ENCODE peak calls at places on chromosomes 3 and 15, in five cellular contexts. B is SK-N-SH, Z is HepG2, H is GM12878, T is HCT116. O is an unnamed sample.

GRCh38 chr3:69290006-69290405 is 95.9 kb downstream of the FRMD4B start:
- DNase-seq in B (no peak), Z (no peak), H (no peak), T (no peak), O (no peak)

GRCh38 chr3:47019201-47019600 is 39.7 kb downstream of the NBEAL2 start:
- DNase-seq in B (no peak), Z (no peak), H (peak; percentile 67), T (no peak), O (no peak)

GRCh38 chr3:65979152-65979551 is 59.6 kb downstream of the MAGI1 start:
- DNase-seq in B (no peak), Z (no peak), H (no peak), T (no peak), O (no peak)

GRCh38 chr3:61571516-61572336 is 10.4 kb downstream of the PTPRG start:
- DNase-seq in B (no peak), Z (no peak), H (no peak), T (no peak), O (no peak)

GRCh38 chr3:29708884-29709283 is 428.0 kb downstream of the RBMS3 start:
- DNase-seq in B (no peak), Z (no peak), H (no peak), T (no peak), O (no peak)

GRCh38 chr3:71305246-71306206 is 278.0 kb downstream of the FOXP1 start:
- DNase-seq in B (no peak), Z (peak; percentile 70), H (no peak), T (no peak), O (no peak)

GRCh38 chr3:42165211-42165610 is 74.1 kb downstream of the TRAK1 start:
- DNase-seq in B (peak; percentile 30), Z (no peak), H (no peak), T (no peak), O (no peak)

GRCh38 chr3:138284957-138285477 is 44.6 kb downstream of the NME9 start:
- DNase-seq in B (no peak), Z (no peak), H (no peak), T (no peak), O (no peak)

GRCh38 chr3:11734-12133 is 184.8 kb upstream of the CHL1 start:
- DNase-seq in B (peak; percentile 51), Z (no peak), H (no peak), T (no peak), O (no peak)

GRCh38 chr3:195385526-195385925 is 57.3 kb downstream of the ACAP2 start:
- DNase-seq in B (no peak), Z (no peak), H (no peak), T (no peak), O (no peak)

GRCh38 chr3:142981108-142981507 is 17.6 kb upstream of the PAQR9 start:
- DNase-seq in B (no peak), Z (no peak), H (no peak), T (no peak), O (no peak)

GRCh38 chr3:131361464-131362421 is 19.8 kb upstream of the NUDT16 start:
- DNase-seq in B (no peak), Z (no peak), H (peak; percentile 37), T (peak; percentile 98), O (peak; percentile 67)

DNA sequence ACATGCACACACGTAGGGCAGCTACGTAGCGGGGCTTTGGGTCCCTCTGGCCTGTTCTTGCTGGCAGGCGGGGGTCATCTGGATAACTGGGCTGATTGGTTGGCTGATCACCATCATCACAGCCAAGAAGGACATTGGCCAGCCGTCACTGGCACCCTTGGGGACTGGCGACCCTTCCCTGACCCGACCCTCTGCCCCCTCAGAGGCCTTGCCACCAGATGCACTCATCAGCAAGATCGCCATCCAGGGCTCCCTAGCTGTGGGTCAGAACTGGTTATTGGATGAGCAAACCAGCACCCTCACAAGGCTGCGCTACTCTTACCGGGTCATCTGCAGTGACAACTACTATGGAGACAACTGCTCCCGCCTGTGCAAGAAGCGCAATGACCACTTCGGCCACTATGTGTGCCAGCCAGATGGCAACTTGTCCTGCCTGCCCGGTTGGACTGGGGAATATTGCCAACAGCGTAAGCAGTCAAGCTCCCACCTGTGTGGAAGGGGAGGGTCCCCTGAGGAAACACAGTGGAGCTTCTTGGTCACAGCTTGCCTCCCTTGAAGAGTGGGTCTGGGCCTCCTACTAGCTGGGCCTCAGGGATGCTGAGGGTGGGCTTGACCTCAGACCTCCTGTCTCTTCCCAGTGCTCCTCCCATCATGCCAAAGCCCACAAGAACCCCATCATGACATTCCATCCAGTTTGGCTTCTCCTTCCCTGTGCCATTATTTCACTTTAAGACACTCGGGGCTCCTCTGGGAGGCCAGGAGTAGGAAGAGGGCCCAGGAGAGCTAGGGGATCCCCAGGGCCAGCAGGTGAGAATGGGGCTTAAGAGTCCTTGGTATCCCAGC is 2.4 kb downstream of the DLL4 start:
- DNase-seq in B (peak; percentile 37), Z (no peak), H (no peak), T (no peak), O (no peak)
- H3K4me3 ChIP-seq in B (no peak overlapping the region), Z (peak overlapping the region; percentile 49), H (no peak overlapping the region), T (peak overlapping the region; percentile 65), O (no peak overlapping the region)

DNA sequence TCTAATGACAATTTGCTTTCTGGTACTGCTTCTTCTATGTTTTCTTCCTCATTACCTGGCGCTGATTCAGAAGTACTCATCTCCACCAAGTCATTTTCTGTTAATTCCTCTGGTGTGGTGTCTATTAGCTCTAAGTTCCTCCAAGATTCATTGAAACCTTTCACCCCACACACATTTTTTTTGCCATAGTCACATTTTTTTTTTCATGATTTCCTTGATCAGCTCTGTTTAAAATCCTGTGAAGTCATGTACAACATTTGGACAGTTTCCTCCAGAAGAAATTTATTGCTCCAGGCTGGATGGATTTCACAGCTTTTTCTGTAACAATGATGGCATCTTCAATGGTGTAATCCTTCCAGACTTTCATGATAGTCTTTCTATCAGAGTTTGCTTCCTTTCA is 243.2 kb upstream of the VEPH1 start:
- DNase-seq in B (no peak), Z (no peak), H (no peak), T (no peak), O (no peak)
- H3K4me1 ChIP-seq in B (no peaks in the 10 kb centered on the region), Z (no peaks in the 10 kb centered on the region), H (no peaks in the 10 kb centered on the region), T (no peaks in the 10 kb centered on the region), O (no peaks in the 10 kb centered on the region)

DNA sequence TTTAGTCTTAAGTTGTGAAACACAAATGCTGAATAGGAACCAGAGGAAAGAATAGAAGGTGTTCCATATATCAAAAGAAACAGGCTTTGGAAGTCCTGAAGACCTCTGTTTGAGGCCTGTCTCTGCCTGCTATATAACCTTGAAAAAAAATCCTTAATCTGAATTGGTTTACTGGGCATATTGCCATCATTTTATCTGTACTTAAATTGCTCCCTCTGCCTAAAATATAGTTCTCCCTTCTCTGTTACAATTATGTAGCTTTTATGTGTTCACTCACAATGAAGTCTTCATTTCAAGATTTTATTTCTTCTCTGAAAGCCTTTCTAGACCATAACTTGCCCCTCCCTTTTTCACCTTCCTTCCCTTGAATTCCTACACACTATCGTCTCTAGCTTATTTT is 21.2 kb downstream of the ARL13B start:
- DNase-seq in B (no peak), Z (no peak), H (no peak), T (no peak), O (no peak)
- TF ChIP-seq SIN3A in B (no peak), Z (no peak), H (no peak), T (no peak), O (no peak)

DNA sequence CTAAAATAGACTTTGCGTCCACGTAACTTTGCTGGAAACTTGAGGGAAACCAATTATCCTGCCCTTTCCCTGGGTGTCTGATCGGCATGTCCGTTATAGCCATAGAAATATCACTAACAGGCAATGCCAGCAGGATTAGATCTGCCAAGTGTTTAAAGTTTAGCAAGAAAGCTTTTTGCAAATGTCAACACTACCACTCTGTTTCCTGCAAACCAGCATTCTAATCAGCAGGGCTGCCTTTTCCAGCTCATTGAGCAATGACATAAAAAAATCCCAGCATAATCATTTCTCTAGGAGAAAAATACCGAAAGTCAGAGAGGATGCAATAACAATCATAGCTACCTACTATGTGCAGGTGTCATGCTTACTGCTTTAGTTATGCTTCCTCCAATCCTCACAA is 61.0 kb downstream of the NOX5 start:
- DNase-seq in B (no peak), Z (no peak), H (no peak), T (no peak), O (no peak)
- H3K4me3 ChIP-seq in B (no peak overlapping the region), Z (no peak overlapping the region), H (no peak overlapping the region), T (no peak overlapping the region), O (no peak overlapping the region)

GRCh38 chr3:119296723-119297122 is 2.5 kb downstream of the ARHGAP31 start:
- DNase-seq in B (peak; percentile 59), Z (no peak), H (no peak), T (no peak), O (no peak)
- H3K4me1 ChIP-seq in B (peaks cover 12% of the 10 kb centered on the region), Z (peaks cover 24% of the 10 kb centered on the region), H (peaks cover 43% of the 10 kb centered on the region), T (peaks cover 4% of the 10 kb centered on the region), O (peaks cover 21% of the 10 kb centered on the region)

DNA sequence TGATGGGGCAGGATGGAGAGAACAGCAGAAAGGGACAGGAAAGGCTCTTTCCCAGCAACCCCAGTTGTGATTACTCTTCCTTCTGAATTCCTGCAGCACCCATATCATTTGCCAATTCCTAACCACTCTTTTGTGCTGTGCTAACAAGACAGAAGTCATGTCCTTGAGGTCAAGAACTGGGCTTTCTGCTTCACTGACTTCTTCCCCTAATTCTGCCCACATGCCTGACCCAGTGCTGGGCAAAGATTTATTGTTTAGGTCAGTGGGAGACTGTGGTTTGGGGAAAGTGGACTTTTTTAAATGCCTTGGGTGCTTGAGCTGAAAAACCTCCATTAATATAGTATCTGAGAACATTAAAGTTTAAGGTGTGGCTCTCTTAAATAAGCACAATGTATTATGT is 4.2 kb upstream of the EFCAB12 start:
- DNase-seq in B (no peak), Z (no peak), H (no peak), T (no peak), O (no peak)
- TF ChIP-seq SIN3A in B (no peak), Z (no peak), H (no peak), T (no peak), O (no peak)

O was measured in Panc1.